ENCODE peak calls at places on chromosomes 3 and 15, in eight cellular contexts. D is colonic mucosa, Y is thoracic aorta, I is HFFc6, B is activated B cell treated with CpG ODN at 0.5 μM for 24 hours, C is suprapubic skin, O is GM10248, N is fibroblast of mammary gland. F is an unnamed sample.

GRCh38 chr15:25242166-25242879 is 196.5 kb downstream of the UBE3A start:
- DNase-seq in D (no peak), N (no peak), O (no peak), C (peak; percentile 48), I (no peak), Y (no peak), B (peak; percentile 4), F (no peak)

GRCh38 chr3:85433334-85433733 is 474.5 kb downstream of the CADM2 start:
- DNase-seq in Y (no peak), C (no peak), N (no peak), I (no peak), O (no peak), B (no peak), D (no peak), F (no peak)

GRCh38 chr3:64377942-64378341 is 152.7 kb upstream of the PRICKLE2 start:
- DNase-seq in B (no peak), D (no peak), O (no peak), Y (no peak), N (no peak), C (no peak), I (no peak), F (no peak)

GRCh38 chr3:112770026-112770626 is 76.5 kb downstream of the CD200R1L start:
- DNase-seq in O (no peak), B (no peak), C (no peak), D (no peak), Y (peak; percentile 39), N (peak; percentile 80), I (peak; percentile 64), F (no peak)

GRCh38 chr15:67175643-67176071 is 78.8 kb downstream of the AAGAB start:
- DNase-seq in B (no peak), D (no peak), O (peak; percentile 64), Y (no peak), N (peak; percentile 54), C (peak; percentile 83), I (no peak), F (no peak)

GRCh38 chr3:39127907-39128303 is 20.4 kb downstream of the TTC21A start:
- DNase-seq in C (no peak), N (no peak), I (no peak), Y (no peak), O (no peak), D (no peak), B (no peak), F (no peak)

GRCh38 chr3:13189639-13190375 is 116.6 kb upstream of the IQSEC1 start:
- DNase-seq in O (no peak), Y (no peak), D (no peak), I (peak; percentile 66), C (no peak), B (no peak), N (peak; percentile 6), F (no peak)

GRCh38 chr3:154323921-154324738 is at the start of gene DHX36:
- DNase-seq in B (peak; percentile 83), I (peak; percentile 84), Y (peak; percentile 70), O (peak; percentile 89), C (peak; percentile 96), D (peak; percentile 89), N (peak; percentile 91), F (peak; percentile 83)

GRCh38 chr15:57329582-57330367 is 46.5 kb upstream of the CGNL1 start:
- DNase-seq in C (no peak), Y (no peak), N (no peak), O (no peak), I (no peak), B (no peak), D (no peak), F (no peak)

GRCh38 chr3:175743733-175744400 is 884.7 kb downstream of the NAALADL2 start:
- DNase-seq in Y (no peak), B (no peak), O (no peak), I (peak; percentile 57), C (no peak), N (peak; percentile 68), D (no peak), F (no peak)

GRCh38 chr15:28178727-28179126 is 79.6 kb upstream of the OCA2 start:
- DNase-seq in O (no peak), N (no peak), C (no peak), Y (no peak), B (no peak), I (no peak), D (no peak), F (no peak)

GRCh38 chr3:157472648-157473047 is 30.6 kb downstream of the VEPH1 start:
- DNase-seq in I (no peak), C (no peak), D (no peak), O (no peak), B (no peak), Y (no peak), N (no peak), F (no peak)

GRCh38 chr3:165463546-165463945 is 267.4 kb upstream of the SLITRK3 start:
- DNase-seq in N (peak; percentile 78), C (no peak), D (no peak), I (no peak), Y (no peak), B (no peak), O (no peak), F (no peak)

GRCh38 chr3:189233225-189233858 is 61.6 kb downstream of the TPRG1 start:
- DNase-seq in D (peak; percentile 79), I (peak; percentile 47), N (peak; percentile 79), O (peak; percentile 17), C (no peak), B (no peak), Y (no peak), F (peak; percentile 24)

GRCh38 chr3:125357032-125357658 is 18.0 kb downstream of the ZNF148 start:
- DNase-seq in C (no peak), I (no peak), O (peak; percentile 86), B (peak; percentile 54), Y (no peak), N (peak; percentile 27), D (peak; percentile 38), F (no peak)

GRCh38 chr3:9955067-9955502 is 2.9 kb upstream of the PRRT3 start:
- DNase-seq in N (no peak), I (no peak), B (no peak), O (no peak), D (no peak), Y (no peak), C (no peak), F (no peak)

GRCh38 chr3:104909188-104909587 is 457.5 kb upstream of the ALCAM start:
- DNase-seq in I (peak; percentile 80), N (peak; percentile 79), Y (no peak), D (no peak), B (no peak), O (no peak), C (no peak), F (no peak)

GRCh38 chr15:43776718-43777292 is at the start of gene ELL3:
- DNase-seq in B (peak; percentile 82), C (peak; percentile 88), D (peak; percentile 92), O (peak; percentile 72), N (peak; percentile 64), Y (no peak), I (peak; percentile 45), F (peak; percentile 37)

GRCh38 chr3:98829246-98829832 is 66.2 kb downstream of the ST3GAL6 start:
- DNase-seq in C (no peak), Y (no peak), N (no peak), B (no peak), O (no peak), D (no peak), I (no peak), F (no peak)
- TF ChIP-seq CTCF in C (no peak), Y (no peak), N (no peak), B (no peak), O (no peak), D (no peak), I (no peak), F (no peak)

DNA sequence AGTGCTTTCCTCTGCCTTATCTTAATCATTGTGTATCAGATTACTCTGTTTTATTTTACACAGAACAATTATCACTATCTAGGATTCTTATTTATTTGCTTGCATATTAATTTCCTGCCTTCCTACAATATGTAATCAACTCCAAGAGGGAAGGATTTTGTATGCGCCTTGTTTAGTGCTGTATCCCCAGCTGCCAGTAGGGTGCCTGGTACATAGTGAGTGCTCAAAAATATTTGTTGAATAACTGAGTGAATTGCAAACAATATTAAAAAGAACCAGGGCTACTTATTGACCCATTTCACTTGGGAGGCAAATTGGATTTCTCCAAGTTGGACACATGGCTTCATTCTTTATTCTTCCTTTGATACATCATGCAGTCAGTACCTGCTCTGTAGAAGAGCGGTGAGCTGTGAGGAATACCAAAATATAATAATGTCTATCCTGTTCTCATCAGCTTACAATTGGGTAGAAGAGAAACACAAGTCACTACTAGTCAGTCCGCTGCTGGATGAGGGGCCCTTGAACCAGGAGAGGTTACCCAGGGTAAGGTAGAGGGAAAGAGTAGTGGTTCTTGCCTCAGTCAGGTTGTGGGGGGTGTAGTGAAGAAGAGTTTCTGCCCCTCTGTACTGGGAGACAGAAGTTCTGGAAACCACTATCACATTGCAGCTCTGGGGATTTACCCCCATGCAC is 233.9 kb upstream of the ZBTB20 start:
- DNase-seq in N (no peak), D (no peak), C (no peak), Y (no peak), I (no peak), B (no peak), O (no peak), F (no peak)
- TF ChIP-seq CTCF in N (peak; percentile 15), D (no peak), C (no peak), Y (no peak), I (peak; percentile 33), B (no peak), O (no peak), F (peak; percentile 7)

GRCh38 chr15:100869151-100869999 is 10.3 kb upstream of the ALDH1A3 start:
- DNase-seq in D (no peak), I (no peak), O (no peak), C (no peak), N (peak; percentile 27), B (no peak), Y (no peak), F (no peak)
- TF ChIP-seq CTCF in D (peak; percentile 17), I (peak; percentile 77), O (no peak), C (no peak), N (peak; percentile 63), B (no peak), Y (no peak), F (peak; percentile 53)

GRCh38 chr3:50248387-50248786 is 12.4 kb downstream of the GNAI2 start:
- DNase-seq in O (no peak), I (no peak), C (no peak), D (peak; percentile 69), N (peak; percentile 46), B (no peak), Y (no peak), F (no peak)

GRCh38 chr3:50245251-50245745 is 9.3 kb downstream of the GNAI2 start:
- DNase-seq in C (no peak), D (no peak), Y (no peak), N (no peak), I (no peak), B (no peak), O (no peak), F (no peak)

GRCh38 chr3:50249459-50249858 is 13.5 kb downstream of the GNAI2 start:
- DNase-seq in N (no peak), D (no peak), B (no peak), C (no peak), Y (no peak), I (no peak), O (no peak), F (no peak)

GRCh38 chr3:50245831-50246516 is 10.0 kb downstream of the GNAI2 start:
- DNase-seq in Y (peak; percentile 77), B (peak; percentile 95), C (peak; percentile 97), D (peak; percentile 96), I (peak; percentile 51), N (peak; percentile 85), O (peak; percentile 87), F (peak; percentile 97)

DNA sequence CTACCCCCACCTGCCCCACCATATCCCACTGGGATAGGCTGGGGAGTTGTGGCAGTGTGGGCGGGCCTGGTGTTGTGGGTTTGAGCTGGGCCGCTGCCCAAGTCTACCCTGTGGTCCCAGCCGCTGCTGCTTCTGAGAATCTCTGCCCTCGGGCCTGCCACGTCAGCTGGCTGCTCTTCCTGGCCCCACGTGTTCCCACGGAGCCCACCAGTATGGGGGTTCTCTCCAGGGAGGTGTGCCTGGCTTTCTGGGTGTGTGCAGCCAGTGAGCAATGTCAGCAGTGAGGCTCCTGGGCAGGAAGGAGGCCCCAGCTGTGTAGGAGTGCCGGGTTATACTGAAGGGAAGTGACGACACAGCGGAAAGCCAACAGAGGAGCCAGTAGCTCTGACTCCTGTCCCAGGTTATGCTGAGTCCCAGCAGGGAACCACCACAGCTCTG is 10.5 kb downstream of the GNAI2 start:
- DNase-seq in I (peak; percentile 99), O (peak; percentile 78), C (no peak), Y (no peak), B (no peak), N (peak; percentile 96), D (peak; percentile 53), F (no peak)
- TF ChIP-seq CTCF in I (peak; percentile 72), O (no peak), C (no peak), Y (peak; percentile 3), B (no peak), N (no peak), D (peak; percentile 50), F (peak; percentile 5)

F was measured in progenitor cell of endocrine pancreas.